ENCODE peak calls at places on chromosomes 4 and X, in five cellular contexts. Q is HS-5; E is stimulated activated effector memory CD8-positive, alpha-beta T cell treated with anti-CD3 and anti-CD28 coated beads, Interleukin-12 subunit alpha, Interleukin-12 subunit beta, amount 100 ng/mL, for 72 hours; J is fibroblast of gingiva; C is activated effector memory CD4-positive, alpha-beta T cell treated with anti-CD3 and anti-CD28 coated beads, Interleukin-2, amount 50 U/mL, for 16 hours. Z is an unnamed sample.

GRCh38 chr4:106766519-106766918 is 269.6 kb downstream of the DKK2 start:
- DNase-seq in Q (no peak), E (no peak), J (peak; percentile 8), C (no peak), Z (peak; percentile 31)

GRCh38 chrX:126994011-126994410 is 174.5 kb downstream of the PRR32 start:
- DNase-seq in Q (no peak), E (no peak), J (no peak), C (no peak), Z (no peak)

GRCh38 chr4:155559915-155560314 is 106.7 kb upstream of the GUCY1A1 start:
- DNase-seq in Q (no peak), E (no peak), J (peak; percentile 86), C (no peak), Z (no peak)

GRCh38 chr4:2866160-2866861 is 22.7 kb downstream of the ADD1 start:
- DNase-seq in Q (no peak), E (no peak), J (no peak), C (no peak), Z (no peak)

GRCh38 chr4:127012549-127012948 is 620.2 kb upstream of the INTU start:
- DNase-seq in Q (peak; percentile 37), E (no peak), J (peak; percentile 44), C (no peak), Z (no peak)

GRCh38 chr4:2076908-2077534 is 17.9 kb downstream of the NAT8L start:
- DNase-seq in Q (no peak), E (no peak), J (no peak), C (peak; percentile 39), Z (no peak)

GRCh38 chrX:149124526-149125108 is 380.5 kb downstream of the IDS start:
- DNase-seq in Q (no peak), E (no peak), J (no peak), C (no peak), Z (no peak)

GRCh38 chr4:7638984-7639789 is 204.5 kb upstream of the PSAPL1 start:
- DNase-seq in Q (no peak), E (no peak), J (no peak), C (no peak), Z (no peak)

GRCh38 chr4:15653864-15654391 is 1.2 kb downstream of the FBXL5 start:
- DNase-seq in Q (no peak), E (no peak), J (peak; percentile 54), C (no peak), Z (no peak)

GRCh38 chrX:74420194-74421035 is 878 bp upstream of the SLC16A2 start:
- DNase-seq in Q (no peak), E (no peak), J (peak; percentile 81), C (no peak), Z (no peak)

GRCh38 chr4:109989044-109989443 is 76.4 kb downstream of the EGF start:
- DNase-seq in Q (no peak), E (no peak), J (no peak), C (no peak), Z (no peak)

GRCh38 chr4:10173754-10174749 is 57.5 kb upstream of the WDR1 start:
- DNase-seq in Q (no peak), E (no peak), J (no peak), C (no peak), Z (no peak)